ENCODE peak calls at places on chromosomes 7 and 10, in nine cellular contexts. C, J, V, F, M, K, N, W and B are unnamed samples.

GRCh38 chr7:148699772-148700629 is 1.3 kb downstream of the CUL1 start:
- DNase-seq in V (no peak), J (no peak), W (no peak), C (no peak), K (no peak), F (no peak), M (no peak), N (no peak), B (no peak)

GRCh38 chr10:29583674-29584073 is 51.1 kb downstream of the SVIL start:
- DNase-seq in J (no peak), V (no peak), C (no peak), F (no peak), W (no peak), K (no peak), M (no peak), N (no peak), B (no peak)

GRCh38 chr10:48526371-48526821 is 78.5 kb downstream of the ARHGAP22 start:
- DNase-seq in C (peak), J (peak), N (no peak), V (peak), M (no peak), W (no peak), K (no peak), F (no peak), B (no peak)

GRCh38 chr7:143884978-143885559 is 16.9 kb downstream of the TCAF1 start:
- DNase-seq in N (peak), C (no peak), K (no peak), J (peak), V (peak), F (no peak), W (peak), M (no peak), B (no peak)

GRCh38 chr7:129210256-129210988 is 14.4 kb upstream of the AHCYL2 start:
- DNase-seq in V (peak), W (peak), N (peak), K (no peak), F (no peak), M (peak), C (no peak), J (no peak), B (peak)

GRCh38 chr7:5598769-5599371 is 175.2 kb upstream of the TNRC18 start:
- DNase-seq in C (no peak), M (no peak), K (no peak), F (no peak), V (no peak), W (no peak), J (no peak), N (no peak), B (no peak)

GRCh38 chr10:61973169-61973568 is 71.7 kb downstream of the ARID5B start:
- DNase-seq in N (no peak), J (no peak), V (no peak), F (no peak), C (no peak), K (no peak), W (no peak), M (no peak), B (no peak)

GRCh38 chr10:93579089-93579488 is 12.6 kb downstream of the FFAR4 start:
- DNase-seq in K (peak), M (no peak), N (no peak), W (no peak), C (no peak), F (no peak), V (no peak), J (no peak), B (no peak)

GRCh38 chr7:22854158-22855048 is 31.8 kb upstream of the TOMM7 start:
- DNase-seq in W (peak), K (peak), N (peak), C (no peak), F (peak), V (peak), M (peak), J (peak), B (peak)

GRCh38 chr10:13221572-13221971 is 12.6 kb downstream of the UCMA start:
- DNase-seq in N (no peak), K (no peak), J (no peak), F (no peak), V (no peak), W (no peak), M (no peak), C (no peak), B (no peak)

GRCh38 chr10:52874541-52874940 is 102.0 kb upstream of the MBL2 start:
- DNase-seq in W (no peak), K (no peak), C (no peak), N (no peak), M (no peak), V (no peak), F (no peak), J (no peak), B (no peak)

GRCh38 chr10:69335613-69336012 is 57.3 kb downstream of the HK1 start:
- DNase-seq in M (no peak), F (no peak), W (no peak), N (no peak), C (no peak), V (no peak), K (no peak), J (no peak), B (no peak)

GRCh38 chr7:28957822-28958234 is 302 bp downstream of the TRIL start:
- DNase-seq in C (no peak), W (no peak), V (peak), J (no peak), K (no peak), F (no peak), M (no peak), N (no peak), B (no peak)

GRCh38 chr7:28069788-28070187 is 110.8 kb downstream of the JAZF1 start:
- DNase-seq in M (no peak), V (no peak), N (peak), F (no peak), J (peak), K (no peak), C (no peak), W (peak), B (no peak)

GRCh38 chr7:32869716-32870115 is 21.8 kb downstream of the KBTBD2 start:
- DNase-seq in K (no peak), W (no peak), N (no peak), C (no peak), V (no peak), F (no peak), M (no peak), J (no peak), B (no peak)

GRCh38 chr7:98872328-98872924 is 2.6 kb upstream of the TMEM130 start:
- DNase-seq in N (no peak), M (no peak), J (no peak), V (no peak), F (no peak), K (no peak), W (no peak), C (no peak), B (no peak)

GRCh38 chr7:4154882-4155281 is 527.2 kb upstream of the FOXK1 start:
- DNase-seq in F (no peak), M (no peak), W (no peak), N (no peak), C (no peak), K (no peak), V (no peak), J (no peak), B (no peak)

GRCh38 chr10:73413108-73413527 is 740 bp downstream of the ANXA7 start:
- DNase-seq in M (no peak), C (no peak), W (no peak), V (no peak), F (no peak), J (no peak), N (no peak), K (peak), B (peak)

GRCh38 chr7:46459942-46460341 is 538.9 kb upstream of the IGFBP3 start:
- DNase-seq in W (no peak), J (no peak), N (no peak), C (no peak), M (no peak), K (no peak), F (no peak), V (no peak), B (no peak)

GRCh38 chr7:74173074-74173473 is 1.1 kb upstream of the EIF4H start:
- DNase-seq in W (no peak), C (no peak), K (no peak), V (peak), J (no peak), F (no peak), M (no peak), N (no peak), B (no peak)

GRCh38 chr10:10897400-10897799 is 120.3 kb upstream of the CELF2 start:
- DNase-seq in W (no peak), N (no peak), C (no peak), M (no peak), F (no peak), V (no peak), K (no peak), J (no peak), B (no peak)

GRCh38 chr7:50304158-50304910 is at the start of gene IKZF1:
- DNase-seq in J (no peak), F (peak), V (peak), M (no peak), C (no peak), W (peak), N (peak), K (no peak), B (peak)

GRCh38 chr7:104207348-104207730 is 474 bp downstream of the ORC5 start:
- DNase-seq in F (no peak), V (no peak), K (no peak), N (no peak), J (no peak), M (no peak), C (no peak), W (no peak), B (peak)

GRCh38 chr10:18738835-18739234 is 79.6 kb downstream of the ARL5B start:
- DNase-seq in C (peak), K (no peak), J (no peak), N (no peak), M (no peak), W (no peak), F (no peak), V (no peak), B (no peak)

GRCh38 chr10:70664702-70665195 is 7.6 kb upstream of the ADAMTS14 start:
- DNase-seq in K (no peak), J (peak), F (no peak), N (no peak), C (peak), W (no peak), M (no peak), V (no peak), B (no peak)

GRCh38 chr10:31701546-31701945 is 227.1 kb downstream of the ARHGAP12 start:
- DNase-seq in W (no peak), M (no peak), F (no peak), N (no peak), C (no peak), K (no peak), V (no peak), J (no peak), B (no peak)

GRCh38 chr10:120514035-120514620 is 57.1 kb downstream of the PLPP4 start:
- DNase-seq in N (no peak), M (no peak), K (no peak), V (no peak), C (no peak), J (peak), F (no peak), W (no peak), B (no peak)

GRCh38 chr10:86169066-86169465 is 197.5 kb downstream of the GRID1 start:
- DNase-seq in W (no peak), C (no peak), M (no peak), N (no peak), J (no peak), F (no peak), K (no peak), V (no peak), B (no peak)

GRCh38 chr10:8583096-8583495 is 528.6 kb downstream of the GATA3 start:
- DNase-seq in M (no peak), C (no peak), J (no peak), N (no peak), V (no peak), K (no peak), W (no peak), F (no peak), B (no peak)

GRCh38 chr7:135001390-135002165 is 15.3 kb downstream of the AGBL3 start:
- DNase-seq in J (no peak), C (no peak), K (no peak), F (no peak), V (no peak), M (no peak), W (no peak), N (no peak), B (no peak)

GRCh38 chr7:115146148-115146547 is 224.3 kb downstream of the MDFIC start:
- DNase-seq in K (peak), N (no peak), V (no peak), C (no peak), F (no peak), J (no peak), M (no peak), W (no peak), B (no peak)

GRCh38 chr7:4132221-4132620 is 549.9 kb upstream of the FOXK1 start:
- DNase-seq in F (no peak), W (no peak), C (no peak), J (no peak), K (no peak), V (peak), M (no peak), N (no peak), B (no peak)

GRCh38 chr10:21572578-21572977 is 38.5 kb downstream of the MLLT10 start:
- DNase-seq in W (peak), M (peak), C (no peak), K (no peak), J (peak), N (no peak), F (no peak), V (no peak), B (no peak)

GRCh38 chr7:6481445-6481844 is 33.7 kb upstream of the DAGLB start:
- DNase-seq in W (no peak), V (no peak), F (no peak), N (no peak), K (no peak), C (no peak), J (no peak), M (no peak), B (no peak)

GRCh38 chr7:69246758-69247157 is 351.5 kb upstream of the AUTS2 start:
- DNase-seq in V (no peak), W (peak), K (no peak), N (no peak), C (no peak), J (no peak), F (no peak), M (peak), B (no peak)

GRCh38 chr10:5563237-5563961 is 38.6 kb downstream of the CALML3 start:
- DNase-seq in V (peak), M (no peak), N (no peak), K (no peak), F (no peak), C (no peak), W (no peak), J (no peak), B (no peak)
- H3K4me3 ChIP-seq in V (no peak), M (no peak), N (no peak), K (no peak), F (peak), C (no peak), W (no peak), J (no peak), B (peak)

GRCh38 chr7:17305387-17306171 is 7.1 kb downstream of the AHR start:
- DNase-seq in K (no peak), N (no peak), J (no peak), M (no peak), C (no peak), W (no peak), V (no peak), F (no peak), B (no peak)
- H3K4me3 ChIP-seq in K (no peak), N (peak), J (peak), M (no peak), C (no peak), W (no peak), V (no peak), F (peak), B (peak)

DNA sequence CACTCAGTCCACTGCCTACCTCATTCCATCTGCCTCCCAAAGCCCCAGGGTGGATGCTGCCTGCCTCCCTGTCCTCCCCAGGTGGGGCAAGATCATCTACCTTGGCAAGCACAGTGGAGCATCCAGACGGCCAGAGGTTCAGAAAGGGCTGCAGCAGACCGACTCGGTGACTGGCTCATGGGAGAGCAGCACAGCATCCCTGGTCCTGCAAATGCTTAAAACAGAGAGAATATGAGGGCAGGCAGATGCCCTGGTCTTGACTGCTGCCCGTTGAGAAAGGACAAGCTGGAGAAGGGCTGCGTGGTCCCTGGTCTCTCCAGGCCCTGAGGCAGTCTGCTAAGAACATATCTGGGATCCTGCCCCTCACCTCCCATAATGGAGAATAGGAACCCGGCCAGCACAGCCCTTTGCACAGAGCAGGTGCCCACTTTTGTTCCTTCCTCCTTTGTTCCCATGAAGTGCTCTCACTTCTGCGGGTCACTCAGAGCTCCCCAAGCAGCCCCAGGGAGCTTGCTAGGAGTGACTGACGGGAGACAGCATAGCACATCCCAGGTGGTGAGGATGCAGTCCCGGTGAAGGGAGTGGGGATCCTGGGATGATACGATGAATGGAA is 1.4 kb downstream of the HPS1 start:
- DNase-seq in N (no peak), V (no peak), C (no peak), K (no peak), M (no peak), W (no peak), J (no peak), F (no peak), B (no peak)
- H3K4me3 ChIP-seq in N (peak), V (no peak), C (peak), K (peak), M (no peak), W (peak), J (peak), F (no peak), B (peak)

GRCh38 chr7:155963356-155963755 is 151.1 kb upstream of the SHH start:
- DNase-seq in K (no peak), J (no peak), F (no peak), C (no peak), V (no peak), N (no peak), W (no peak), M (peak), B (no peak)

GRCh38 chr7:155961241-155962190 is 149.3 kb upstream of the SHH start:
- DNase-seq in C (no peak), W (no peak), F (no peak), M (peak), J (peak), N (no peak), V (peak), K (peak), B (no peak)

GRCh38 chr7:155962968-155963300 is 150.7 kb upstream of the SHH start:
- DNase-seq in J (no peak), W (no peak), M (peak), N (no peak), V (no peak), F (no peak), C (no peak), K (no peak), B (no peak)

GRCh38 chr7:155963771-155964195 is 151.5 kb upstream of the SHH start:
- DNase-seq in N (no peak), K (no peak), F (no peak), J (no peak), V (no peak), M (peak), W (no peak), C (no peak), B (no peak)

DNA sequence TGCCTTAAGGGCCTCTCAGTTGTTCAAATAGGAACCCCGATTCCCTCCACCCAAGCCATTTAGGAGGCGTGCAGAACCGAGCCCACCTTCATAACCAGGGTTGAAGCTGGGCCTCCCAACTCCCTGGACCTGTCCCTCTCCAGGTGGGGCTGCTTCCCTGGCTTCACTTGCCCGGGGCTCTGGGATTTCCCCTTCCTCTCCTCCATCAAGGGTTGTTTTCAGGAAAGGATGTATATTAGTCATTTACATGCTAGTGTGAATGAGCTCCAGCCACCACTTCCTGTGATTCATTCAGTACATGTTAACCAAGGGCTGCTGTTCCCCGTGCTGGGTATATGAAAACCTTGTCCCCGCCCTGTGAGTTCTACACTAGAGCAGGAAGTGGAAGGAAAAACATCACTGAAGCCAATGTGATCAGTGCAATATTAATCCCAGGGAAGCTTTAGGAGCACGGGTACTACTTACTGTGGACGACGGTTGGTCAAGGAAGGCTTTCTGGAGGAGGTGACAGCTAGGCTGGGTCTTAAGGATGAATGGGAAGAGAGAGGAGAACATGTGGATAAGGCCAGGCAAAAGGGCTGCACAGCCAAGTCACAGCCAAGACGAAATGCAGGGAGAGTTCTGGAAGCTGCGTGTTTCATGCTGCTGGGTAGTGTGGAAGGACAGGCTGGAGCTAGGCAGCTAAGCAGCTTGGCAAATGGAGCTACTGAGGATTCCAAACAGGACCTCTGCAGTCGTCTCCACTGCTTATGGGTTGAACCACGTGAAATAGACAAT is 150.1 kb upstream of the SHH start:
- DNase-seq in M (peak), F (no peak), N (no peak), V (no peak), W (no peak), C (no peak), J (peak), K (peak), B (no peak)
- H3K4me3 ChIP-seq in M (no peak), F (no peak), N (no peak), V (peak), W (no peak), C (no peak), J (no peak), K (peak), B (no peak)

GRCh38 chr7:71239517-71239916 is 107.6 kb downstream of the GALNT17 start:
- DNase-seq in N (no peak), V (no peak), W (no peak), K (no peak), C (no peak), J (no peak), F (no peak), M (no peak), B (no peak)
- H3K4me3 ChIP-seq in N (peak), V (no peak), W (no peak), K (no peak), C (no peak), J (no peak), F (no peak), M (no peak), B (no peak)

GRCh38 chr10:3765376-3765667 is 19.7 kb downstream of the KLF6 start:
- DNase-seq in M (no peak), C (no peak), F (no peak), K (no peak), J (no peak), V (no peak), W (no peak), N (no peak), B (no peak)
- H3K4me3 ChIP-seq in M (no peak), C (no peak), F (peak), K (no peak), J (no peak), V (no peak), W (no peak), N (no peak), B (peak)

DNA sequence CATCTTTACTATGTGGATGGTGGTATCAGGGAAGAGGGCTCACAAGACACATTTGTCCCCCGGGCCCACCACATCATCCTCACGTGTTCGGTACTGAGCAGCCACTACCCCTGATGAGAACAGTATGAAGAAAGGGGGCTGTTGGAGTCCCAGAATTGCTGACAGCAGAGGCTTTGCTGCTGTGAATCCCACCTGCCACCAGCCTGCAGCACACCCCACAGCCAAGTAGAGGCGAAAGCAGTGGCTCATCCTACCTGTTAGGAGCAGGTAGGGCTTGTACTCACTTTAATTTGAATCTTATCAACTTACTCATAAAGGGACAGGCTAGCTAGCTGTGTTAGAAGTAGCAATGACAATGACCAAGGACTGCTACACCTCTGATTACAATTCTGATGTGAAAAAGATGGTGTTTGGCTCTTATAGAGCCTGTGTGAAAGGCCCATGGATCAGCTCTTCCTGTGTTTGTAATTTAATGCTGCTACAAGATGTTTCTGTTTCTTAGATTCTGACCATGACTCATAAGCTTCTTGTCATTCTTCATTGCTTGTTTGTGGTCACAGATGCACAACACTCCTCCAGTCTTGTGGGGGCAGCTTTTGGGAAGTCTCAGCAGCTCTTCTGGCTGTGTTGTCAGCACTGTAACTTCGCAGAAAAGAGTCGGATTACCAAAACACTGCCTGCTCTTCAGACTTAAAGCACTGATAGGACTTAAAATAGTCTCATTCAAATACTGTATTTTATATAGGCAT is 9.1 kb upstream of the CSGALNACT2 start:
- DNase-seq in W (no peak), M (peak), K (peak), F (no peak), J (peak), V (no peak), C (peak), N (no peak), B (peak)
- H3K4me3 ChIP-seq in W (no peak), M (no peak), K (no peak), F (no peak), J (no peak), V (no peak), C (no peak), N (no peak), B (no peak)